ENCODE peak calls at places on chromosomes 13 and 19, in five cellular contexts. R is DND-41, T is K562, I is astrocyte, F is fibroblast of lung. U is an unnamed sample.

GRCh38 chr13:105972306-105972721 is 563.1 kb downstream of the EFNB2 start:
- DNase-seq in I (no peak), R (no peak), T (no peak), F (no peak), U (no peak)

GRCh38 chr19:18915639-18916038 is 3.5 kb downstream of the COPE start:
- DNase-seq in I (no peak), R (peak; percentile 50), F (peak; percentile 47), T (no peak), U (peak; percentile 68)

GRCh38 chr19:13881231-13881691 is 4.3 kb downstream of the NANOS3 start:
- DNase-seq in R (peak; percentile 83), I (peak; percentile 59), F (no peak), T (no peak), U (no peak)

GRCh38 chr19:43290568-43291359 is 21.4 kb upstream of the PSG9 start:
- DNase-seq in F (peak; percentile 13), T (no peak), R (peak; percentile 47), I (no peak), U (no peak)

GRCh38 chr13:91659583-91660415 is 261.4 kb downstream of the GPC5 start:
- DNase-seq in I (no peak), T (no peak), R (no peak), F (no peak), U (no peak)

GRCh38 chr19:34985249-34986022 is 14.7 kb upstream of the GRAMD1A start:
- DNase-seq in F (peak; percentile 43), T (no peak), I (peak; percentile 27), R (no peak), U (peak; percentile 75)

GRCh38 chr19:18895038-18895827 is 725 bp downstream of the CERS1 start:
- DNase-seq in T (peak; percentile 72), R (no peak), F (peak; percentile 31), I (no peak), U (no peak)

GRCh38 chr13:75752848-75753247 is 116.7 kb downstream of the LMO7 start:
- DNase-seq in R (no peak), I (no peak), F (no peak), T (no peak), U (no peak)

GRCh38 chr19:53906211-53907192 is 2.6 kb upstream of the CACNG7 start:
- DNase-seq in R (peak; percentile 26), T (peak; percentile 40), I (no peak), F (no peak), U (peak; percentile 55)

GRCh38 chr13:26487781-26488180 is 69.7 kb upstream of the WASF3 start:
- DNase-seq in R (no peak), I (no peak), F (no peak), T (no peak), U (no peak)

GRCh38 chr13:19720039-19720438 is 62.7 kb downstream of the PSPC1 start:
- DNase-seq in R (no peak), F (no peak), I (no peak), T (no peak), U (no peak)

GRCh38 chr13:100090861-100091260 is 2.0 kb downstream of the PCCA start:
- DNase-seq in T (no peak), I (no peak), R (no peak), F (no peak), U (no peak)

GRCh38 chr13:100089633-100090032 is 740 bp downstream of the PCCA start:
- DNase-seq in T (peak; percentile 10), R (peak; percentile 14), I (peak; percentile 13), F (peak; percentile 17), U (no peak)

GRCh38 chr13:100088648-100089601 is at the start of gene PCCA:
- DNase-seq in I (peak; percentile 85), T (peak; percentile 93), R (peak; percentile 85), F (peak; percentile 93), U (peak; percentile 92)

GRCh38 chr13:100088282-100088647 is 628 bp upstream of the PCCA start:
- DNase-seq in I (no peak), R (no peak), T (no peak), F (no peak), U (no peak)
- TF ChIP-seq EZH2 in I (no peak), R (no peak), T (no peak), F (no peak), U (no peak)

DNA sequence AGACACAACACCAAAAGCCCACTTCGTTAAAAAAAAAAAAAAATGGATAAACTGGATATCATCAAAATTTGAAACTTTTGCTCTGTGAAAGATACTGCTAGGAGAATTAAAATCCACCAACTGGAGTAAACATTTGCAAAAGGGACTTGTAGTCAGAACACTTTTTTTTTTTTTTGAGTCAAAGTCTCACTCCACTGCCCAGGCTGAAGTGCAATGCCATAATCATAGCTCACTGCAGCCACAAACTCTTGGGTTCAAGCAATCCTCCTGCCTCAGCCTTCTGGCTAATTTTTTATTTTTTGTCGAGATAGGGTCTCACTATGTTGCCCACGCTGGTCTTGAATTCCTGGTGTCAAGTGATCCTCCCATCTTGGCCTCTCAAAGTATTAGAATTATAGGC is 9.7 kb downstream of the ELAVL1 start:
- DNase-seq in F (no peak), R (no peak), I (no peak), T (no peak), U (no peak)
- H3K4me1 ChIP-seq in F (no peaks in the 10 kb centered on the region), R (peaks cover 3% of the 10 kb centered on the region), I (peaks cover 5% of the 10 kb centered on the region), T (peaks cover 23% of the 10 kb centered on the region), U (no peaks in the 10 kb centered on the region)

GRCh38 chr19:10419646-10420443 is 493 bp upstream of the PDE4A start:
- DNase-seq in T (peak; percentile 97), R (peak; percentile 60), F (peak; percentile 50), I (peak; percentile 68), U (peak; percentile 99)
- TF ChIP-seq EZH2 in T (no peak), R (peak; percentile 95), F (peak; percentile 100), I (peak; percentile 63), U (no peak)

GRCh38 chr19:3382460-3383100 is 16.2 kb downstream of the NFIC start:
- DNase-seq in F (no peak), I (no peak), T (no peak), R (no peak), U (no peak)
- H3K4me1 ChIP-seq in F (peaks cover 34% of the 10 kb centered on the region), I (peaks cover 5% of the 10 kb centered on the region), T (peaks cover 20% of the 10 kb centered on the region), R (no peaks in the 10 kb centered on the region), U (peaks cover 28% of the 10 kb centered on the region)

GRCh38 chr13:78420814-78421213 is 182.5 kb downstream of the POU4F1 start:
- DNase-seq in F (no peak), I (no peak), T (no peak), R (no peak), U (no peak)
- TF ChIP-seq EZH2 in F (no peak), I (no peak), T (no peak), R (no peak), U (no peak)

U was measured in A673.